ENCODE peak calls at places on chromosome 16, in four cellular contexts. One of them, this sample, is unnamed.

GRCh38 chr16:21943571-21943970 is 9.6 kb upstream of the UQCRC2 start:
- DNase-seq in heart left ventricle: no peak
- DNase-seq in Peyer's patch: no peak
- DNase-seq in lung: no peak
- DNase-seq in this sample: no peak

GRCh38 chr16:60181542-60181941 is 1447.4 kb upstream of the GOT2 start:
- DNase-seq in Peyer's patch: no peak
- DNase-seq in lung: no peak
- DNase-seq in heart left ventricle: no peak
- DNase-seq in this sample: no peak

GRCh38 chr16:20611975-20612471 is 35.9 kb upstream of the ACSM2B start:
- DNase-seq in heart left ventricle: peak
- DNase-seq in Peyer's patch: no peak
- DNase-seq in lung: peak
- DNase-seq in this sample: no peak

GRCh38 chr16:23842137-23842600 is 6.4 kb downstream of the PRKCB start:
- DNase-seq in heart left ventricle: no peak
- DNase-seq in lung: no peak
- DNase-seq in Peyer's patch: no peak
- DNase-seq in this sample: peak

GRCh38 chr16:5296163-5296562 is 198.6 kb upstream of the EEF2KMT start:
- DNase-seq in lung: peak
- DNase-seq in Peyer's patch: no peak
- DNase-seq in heart left ventricle: no peak
- DNase-seq in this sample: no peak

GRCh38 chr16:65044861-65045260 is 77.0 kb downstream of the CDH11 start:
- DNase-seq in heart left ventricle: no peak
- DNase-seq in Peyer's patch: no peak
- DNase-seq in lung: no peak
- DNase-seq in this sample: no peak

GRCh38 chr16:50607970-50608557 is 59.9 kb downstream of the NKD1 start:
- DNase-seq in lung: no peak
- DNase-seq in Peyer's patch: no peak
- DNase-seq in heart left ventricle: no peak
- DNase-seq in this sample: no peak

GRCh38 chr16:17994027-17994426 is 342.5 kb downstream of the NPIPA8 start:
- DNase-seq in Peyer's patch: no peak
- DNase-seq in lung: no peak
- DNase-seq in heart left ventricle: no peak
- DNase-seq in this sample: no peak

GRCh38 chr16:30567991-30568638 is 3.4 kb downstream of the ZNF688 start:
- DNase-seq in heart left ventricle: no peak
- DNase-seq in Peyer's patch: peak
- DNase-seq in lung: no peak
- DNase-seq in this sample: peak

GRCh38 chr16:29852654-29853053 is 10.4 kb downstream of the CDIPT start:
- DNase-seq in heart left ventricle: peak
- DNase-seq in Peyer's patch: no peak
- DNase-seq in lung: no peak
- DNase-seq in this sample: no peak

GRCh38 chr16:27258241-27258734 is 10.3 kb downstream of the NSMCE1 start:
- DNase-seq in heart left ventricle: no peak
- DNase-seq in lung: no peak
- DNase-seq in Peyer's patch: no peak
- DNase-seq in this sample: no peak

GRCh38 chr16:59168715-59169114 is 434.6 kb upstream of the GOT2 start:
- DNase-seq in lung: no peak
- DNase-seq in heart left ventricle: no peak
- DNase-seq in Peyer's patch: no peak
- DNase-seq in this sample: no peak

GRCh38 chr16:10305912-10306311 is 79.9 kb upstream of the ATF7IP2 start:
- DNase-seq in Peyer's patch: no peak
- DNase-seq in lung: no peak
- DNase-seq in heart left ventricle: no peak
- DNase-seq in this sample: no peak

GRCh38 chr16:12095275-12096161 is 119.0 kb downstream of the SNX29 start:
- DNase-seq in heart left ventricle: peak
- DNase-seq in lung: peak
- DNase-seq in Peyer's patch: peak
- DNase-seq in this sample: peak

GRCh38 chr16:81494434-81494806 is 49.8 kb downstream of the CMIP start:
- DNase-seq in lung: no peak
- DNase-seq in Peyer's patch: no peak
- DNase-seq in heart left ventricle: no peak
- DNase-seq in this sample: no peak

GRCh38 chr16:19411298-19411697 is 6.4 kb upstream of the TMC5 start:
- DNase-seq in lung: no peak
- DNase-seq in heart left ventricle: no peak
- DNase-seq in Peyer's patch: no peak
- DNase-seq in this sample: no peak

GRCh38 chr16:35552763-35553162 is 2093.4 kb downstream of the TP53TG3F start:
- DNase-seq in heart left ventricle: no peak
- DNase-seq in Peyer's patch: no peak
- DNase-seq in lung: no peak
- DNase-seq in this sample: no peak

GRCh38 chr16:64870859-64871258 is 251.0 kb downstream of the CDH11 start:
- DNase-seq in lung: no peak
- DNase-seq in Peyer's patch: no peak
- DNase-seq in heart left ventricle: no peak
- DNase-seq in this sample: no peak

GRCh38 chr16:21159281-21159951 is 942 bp downstream of the LDAF1 start:
- DNase-seq in Peyer's patch: peak
- DNase-seq in lung: peak
- DNase-seq in heart left ventricle: peak
- DNase-seq in this sample: peak

GRCh38 chr16:68764866-68765265 is 27.8 kb downstream of the CDH1 start:
- DNase-seq in lung: no peak
- DNase-seq in heart left ventricle: no peak
- DNase-seq in Peyer's patch: no peak
- DNase-seq in this sample: no peak

GRCh38 chr16:2782583-2783351 is 4.6 kb downstream of the PRSS33 start:
- DNase-seq in lung: no peak
- DNase-seq in Peyer's patch: no peak
- DNase-seq in heart left ventricle: peak
- DNase-seq in this sample: no peak

GRCh38 chr16:31487720-31488629 is 5.1 kb downstream of the SLC5A2 start:
- DNase-seq in lung: peak
- DNase-seq in heart left ventricle: no peak
- DNase-seq in Peyer's patch: peak
- DNase-seq in this sample: peak

GRCh38 chr16:55331648-55332185 is 7.7 kb downstream of the IRX6 start:
- DNase-seq in lung: no peak
- DNase-seq in heart left ventricle: no peak
- DNase-seq in Peyer's patch: no peak
- DNase-seq in this sample: no peak

GRCh38 chr16:4876646-4877297 is 29.5 kb downstream of the UBN1 start:
- DNase-seq in heart left ventricle: no peak
- DNase-seq in Peyer's patch: no peak
- DNase-seq in lung: no peak
- DNase-seq in this sample: no peak

GRCh38 chr16:56869513-56870270 is 4.7 kb downstream of the SLC12A3 start:
- DNase-seq in Peyer's patch: peak
- DNase-seq in lung: peak
- DNase-seq in heart left ventricle: no peak
- DNase-seq in this sample: peak

GRCh38 chr16:4015991-4016325 is 100.3 kb downstream of the ADCY9 start:
- DNase-seq in heart left ventricle: no peak
- DNase-seq in Peyer's patch: no peak
- DNase-seq in lung: no peak
- DNase-seq in this sample: no peak

GRCh38 chr16:72362476-72362875 is 190.5 kb upstream of the PMFBP1 start:
- DNase-seq in lung: no peak
- DNase-seq in Peyer's patch: no peak
- DNase-seq in heart left ventricle: no peak
- DNase-seq in this sample: no peak

GRCh38 chr16:70250748-70251650 is 741 bp downstream of the EXOSC6 start:
- DNase-seq in lung: no peak
- DNase-seq in heart left ventricle: peak
- DNase-seq in Peyer's patch: peak
- DNase-seq in this sample: peak
- TF ChIP-seq CTCF in lung: no peak
- TF ChIP-seq CTCF in heart left ventricle: no peak
- TF ChIP-seq CTCF in Peyer's patch: peak
- TF ChIP-seq CTCF in this sample: peak

DNA sequence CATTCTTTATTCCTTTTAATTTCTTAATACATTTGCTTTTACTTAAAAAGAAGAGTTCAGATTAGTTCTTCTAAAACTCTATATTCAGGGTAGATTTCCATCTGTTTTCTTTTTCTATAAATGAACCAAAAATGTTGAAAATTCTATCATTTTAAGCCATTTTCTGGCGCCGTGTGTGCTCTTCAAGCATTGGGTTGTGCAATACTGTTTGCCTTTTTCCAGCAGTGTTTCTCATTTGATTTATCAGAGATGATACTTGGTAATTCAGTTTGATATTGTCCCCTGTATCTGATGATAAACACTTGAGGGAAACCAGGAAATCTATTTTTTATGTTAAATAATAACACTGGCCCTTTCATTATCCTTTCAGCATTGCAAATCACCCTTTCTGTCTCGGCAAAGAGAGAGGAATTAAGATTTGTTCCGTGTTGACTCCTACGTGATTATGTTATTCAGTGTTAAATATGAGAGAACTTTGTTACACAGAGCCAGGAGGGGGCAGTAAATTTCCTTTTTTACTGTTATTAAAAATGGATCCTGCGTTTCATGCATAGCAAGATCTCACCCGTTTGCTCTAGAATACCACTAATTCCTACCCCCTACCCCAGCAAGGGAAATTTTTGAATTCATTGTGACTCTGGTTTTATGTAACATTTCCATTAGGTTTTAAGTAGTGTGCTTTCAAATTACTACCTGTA is 606.9 kb upstream of the RBFOX1 start:
- DNase-seq in Peyer's patch: no peak
- DNase-seq in lung: no peak
- DNase-seq in heart left ventricle: no peak
- DNase-seq in this sample: no peak
- TF ChIP-seq CTCF in Peyer's patch: no peak
- TF ChIP-seq CTCF in lung: no peak
- TF ChIP-seq CTCF in heart left ventricle: no peak
- TF ChIP-seq CTCF in this sample: no peak

DNA sequence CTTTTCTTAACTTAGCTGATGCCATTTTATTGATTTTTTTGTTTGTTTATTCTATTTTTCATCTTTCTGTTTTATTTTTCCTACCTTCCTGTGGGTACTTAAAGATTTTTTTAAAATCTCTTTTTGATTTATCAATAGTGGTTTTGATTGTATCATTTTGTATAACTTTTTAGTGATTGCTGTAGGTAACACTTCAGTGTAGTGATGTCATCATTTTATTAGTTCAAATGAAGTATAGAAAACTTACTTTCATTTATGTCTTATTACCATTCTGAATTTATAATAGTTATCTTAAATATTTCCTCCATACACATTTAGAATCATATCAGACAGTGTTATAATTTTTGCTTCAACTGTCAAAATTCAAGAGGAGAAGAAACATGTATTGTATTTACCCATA is 115.9 kb downstream of the PHKB start:
- DNase-seq in Peyer's patch: no peak
- DNase-seq in heart left ventricle: no peak
- DNase-seq in lung: no peak
- DNase-seq in this sample: no peak
- TF ChIP-seq CTCF in Peyer's patch: no peak
- TF ChIP-seq CTCF in heart left ventricle: no peak
- TF ChIP-seq CTCF in lung: no peak
- TF ChIP-seq CTCF in this sample: no peak

GRCh38 chr16:89904606-89905510 is 13.8 kb upstream of the MC1R start:
- DNase-seq in heart left ventricle: no peak
- DNase-seq in Peyer's patch: no peak
- DNase-seq in lung: no peak
- DNase-seq in this sample: no peak
- TF ChIP-seq CTCF in heart left ventricle: no peak
- TF ChIP-seq CTCF in Peyer's patch: no peak
- TF ChIP-seq CTCF in lung: no peak
- TF ChIP-seq CTCF in this sample: no peak

GRCh38 chr16:85718682-85719081 is 29.9 kb upstream of the GINS2 start:
- DNase-seq in heart left ventricle: no peak
- DNase-seq in Peyer's patch: peak
- DNase-seq in lung: no peak
- DNase-seq in this sample: peak
- TF ChIP-seq CTCF in heart left ventricle: peak
- TF ChIP-seq CTCF in Peyer's patch: peak
- TF ChIP-seq CTCF in lung: no peak
- TF ChIP-seq CTCF in this sample: peak

DNA sequence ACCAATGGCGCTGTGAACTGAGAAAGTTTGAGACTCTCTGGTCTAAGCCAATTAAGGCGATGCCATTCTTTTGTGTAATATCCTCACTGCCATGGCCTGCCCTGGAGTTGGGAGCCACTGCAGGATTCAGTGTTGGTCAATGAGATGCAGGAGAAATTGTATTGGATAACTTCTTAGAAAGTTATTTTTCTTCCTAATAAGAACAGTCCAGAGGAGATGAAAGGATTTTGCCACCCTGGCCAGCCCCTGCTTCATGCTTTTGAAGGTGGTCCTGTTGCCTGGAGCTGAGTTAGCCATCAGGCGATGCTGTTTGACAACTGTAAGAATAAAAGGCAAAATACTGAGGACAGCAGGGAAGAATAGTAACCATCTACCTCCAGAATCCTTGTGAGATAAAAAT is 35.5 kb upstream of the CNTNAP4 start:
- DNase-seq in Peyer's patch: no peak
- DNase-seq in heart left ventricle: no peak
- DNase-seq in lung: no peak
- DNase-seq in this sample: no peak
- TF ChIP-seq CTCF in Peyer's patch: no peak
- TF ChIP-seq CTCF in heart left ventricle: no peak
- TF ChIP-seq CTCF in lung: no peak
- TF ChIP-seq CTCF in this sample: no peak